ENCODE peak calls at places on chromosomes 13 and 19, in four cellular contexts. R is Karpas-422, M is PC-3, F is GM23248. J is an unnamed sample. For H3K4me1, the result is how much of the 10 kb centered on the place peaks cover.

GRCh38 chr13:51044023-51044665 is 66.9 kb downstream of the C13orf42 start:
- DNase-seq in R (no peak), M (no peak), F (no peak), J (peak)

GRCh38 chr13:97257800-97258799 is 36.0 kb downstream of the MBNL2 start:
- DNase-seq in R (no peak), M (peak), F (peak), J (peak)

GRCh38 chr13:96011291-96011875 is 41.8 kb downstream of the UGGT2 start:
- DNase-seq in R (no peak), M (no peak), F (peak), J (no peak)

GRCh38 chr13:50664961-50665360 is 178.5 kb downstream of the DLEU7 start:
- DNase-seq in R (no peak), M (no peak), F (no peak), J (no peak)

GRCh38 chr13:99215466-99215865 is 14.8 kb downstream of the UBAC2 start:
- DNase-seq in R (no peak), M (no peak), F (no peak), J (no peak)

GRCh38 chr19:8526345-8527062 is 12.5 kb upstream of the ZNF414 start:
- DNase-seq in R (no peak), M (peak), F (peak), J (peak)

GRCh38 chr19:39499932-39500331 is 1.2 kb downstream of the DLL3 start:
- DNase-seq in R (no peak), M (no peak), F (no peak), J (no peak)

GRCh38 chr13:43728411-43728810 is 58.4 kb downstream of the ENOX1 start:
- DNase-seq in R (no peak), M (no peak), F (no peak), J (no peak)

GRCh38 chr13:111922086-111922485 is 144.9 kb upstream of the SOX1 start:
- DNase-seq in R (no peak), M (no peak), F (no peak), J (no peak)

GRCh38 chr13:29589967-29590366 is 5.5 kb downstream of the SLC7A1 start:
- DNase-seq in R (no peak), M (no peak), F (no peak), J (peak)

GRCh38 chr19:3233831-3234230 is 9.4 kb downstream of the CELF5 start:
- DNase-seq in R (no peak), M (no peak), F (no peak), J (peak)

GRCh38 chr13:30851697-30852096 is 54.4 kb upstream of the MEDAG start:
- DNase-seq in R (peak), M (no peak), F (no peak), J (no peak)

GRCh38 chr13:40994581-40995230 is 24.4 kb downstream of the ELF1 start:
- DNase-seq in R (no peak), M (no peak), F (no peak), J (no peak)
- H3K4me1 ChIP-seq in R (under half), M (under half), F (under half), J (under half)

GRCh38 chr13:79273045-79273444 is 133.0 kb downstream of the RBM26 start:
- DNase-seq in R (no peak), M (no peak), F (no peak), J (no peak)
- H3K4me3 ChIP-seq in R (no peak), M (no peak), F (no peak), J (no peak)

GRCh38 chr13:109425821-109426689 is 360.3 kb downstream of the IRS2 start:
- DNase-seq in R (no peak), M (no peak), F (no peak), J (no peak)

GRCh38 chr13:109427695-109428094 is 358.7 kb downstream of the IRS2 start:
- DNase-seq in R (no peak), M (no peak), F (no peak), J (peak)

GRCh38 chr13:109426690-109426990 is 359.7 kb downstream of the IRS2 start:
- DNase-seq in R (no peak), M (no peak), F (no peak), J (no peak)

GRCh38 chr13:109428146-109428545 is 358.2 kb downstream of the IRS2 start:
- DNase-seq in R (no peak), M (no peak), F (no peak), J (no peak)

GRCh38 chr13:109427148-109427547 is 359.2 kb downstream of the IRS2 start:
- DNase-seq in R (no peak), M (no peak), F (peak), J (no peak)
- H2AFZ ChIP-seq in R (no peak), M (no peak), F (no peak), J (no peak)

GRCh38 chr19:1016647-1017114 is 4.2 kb downstream of the TMEM259 start:
- DNase-seq in R (no peak), M (peak), F (peak), J (no peak)
- H3K4me1 ChIP-seq in R (under half), M (under half), F (under half), J (under half)

GRCh38 chr19:41994521-41994971 is 516 bp upstream of the ATP1A3 start:
- DNase-seq in R (peak), M (no peak), F (no peak), J (no peak)

GRCh38 chr19:41993612-41994483 is at the start of gene ATP1A3:
- DNase-seq in R (peak), M (peak), F (peak), J (peak)

GRCh38 chr19:41997121-41997850 is 3.3 kb upstream of the ATP1A3 start:
- DNase-seq in R (peak), M (peak), F (peak), J (peak)

GRCh38 chr19:41995959-41996797 is 2.1 kb upstream of the ATP1A3 start:
- DNase-seq in R (peak), M (no peak), F (peak), J (peak)

DNA sequence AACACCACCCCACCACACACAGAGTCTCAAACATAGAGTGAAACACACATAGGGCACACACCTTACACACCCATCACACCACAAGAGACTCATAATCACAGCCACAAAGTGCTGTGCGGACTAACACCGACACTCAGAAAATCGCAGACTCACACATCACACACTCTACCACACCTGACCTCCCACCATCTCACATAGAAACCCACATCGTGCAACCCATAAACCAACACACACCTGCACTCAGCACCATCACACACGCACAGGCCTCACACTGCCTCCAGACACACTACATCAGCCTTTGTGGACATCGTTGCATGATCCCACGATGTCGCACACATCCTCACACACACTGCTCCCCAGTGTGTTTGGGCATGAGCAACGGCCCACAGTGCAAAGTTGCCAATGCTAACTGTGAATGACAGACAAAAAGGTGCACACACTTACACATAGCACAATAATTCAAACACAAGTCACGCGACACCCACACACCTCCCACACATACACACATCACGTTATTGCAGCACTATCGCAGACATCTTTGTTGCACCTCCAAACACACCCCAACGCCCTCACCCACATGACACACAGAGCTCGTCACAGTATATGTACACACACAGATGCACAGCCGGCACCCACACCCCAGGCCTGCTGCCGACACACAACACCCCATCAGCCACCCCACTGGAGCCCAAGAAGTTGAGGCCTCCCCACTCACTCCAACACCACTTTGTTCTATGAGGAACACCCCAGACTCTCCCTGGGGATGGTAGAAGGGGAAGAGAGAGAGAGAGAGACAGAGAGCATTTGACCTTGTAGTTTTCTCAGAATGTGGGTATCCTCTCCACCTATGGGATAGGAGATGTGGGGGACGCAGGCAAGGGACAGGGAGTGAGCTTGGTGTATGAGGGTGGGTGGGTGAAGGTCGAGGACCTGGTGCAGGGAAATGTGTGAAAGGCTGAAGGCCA is 1.2 kb upstream of the ATP1A3 start:
- DNase-seq in R (peak), M (no peak), F (no peak), J (no peak)
- H3K4me3 ChIP-seq in R (no peak), M (no peak), F (no peak), J (no peak)

J was measured in GM23338.